ENCODE peak calls at places on chromosomes 3 and 15, in seven cellular contexts. P, C, F, A, W, M and B are unnamed samples. For H3K4me1, the result is how much of the 10 kb centered on the place peaks cover.

GRCh38 chr3:172355836-172356235 is 92.4 kb downstream of the GHSR start:
- DNase-seq in W (no peak), P (no peak), F (no peak), M (peak), C (no peak), A (peak), B (no peak)

GRCh38 chr3:56796202-56796601 is 5.5 kb downstream of the ARHGEF3 start:
- DNase-seq in M (no peak), P (no peak), W (no peak), A (peak), F (no peak), C (no peak), B (no peak)

GRCh38 chr3:169348981-169349942 is 314.2 kb downstream of the MECOM start:
- DNase-seq in W (no peak), F (no peak), M (no peak), C (no peak), P (no peak), A (peak), B (no peak)

GRCh38 chr3:174633342-174633741 is 225.8 kb upstream of the NAALADL2 start:
- DNase-seq in P (no peak), M (no peak), C (no peak), W (no peak), A (no peak), F (no peak), B (no peak)

GRCh38 chr3:177286034-177286433 is 88.8 kb upstream of the TBL1XR1 start:
- DNase-seq in P (no peak), C (no peak), A (no peak), W (no peak), M (no peak), F (no peak), B (no peak)

GRCh38 chr15:45121706-45122417 is 7.7 kb downstream of the DUOXA2 start:
- DNase-seq in F (no peak), M (peak), C (no peak), A (peak), W (no peak), P (no peak), B (no peak)

GRCh38 chr3:41159581-41160189 is 39.6 kb upstream of the CTNNB1 start:
- DNase-seq in P (no peak), A (no peak), W (no peak), F (no peak), M (no peak), C (no peak), B (no peak)

GRCh38 chr3:155995525-155996370 is 124.6 kb upstream of the KCNAB1 start:
- DNase-seq in F (no peak), A (peak), P (no peak), W (peak), M (peak), C (no peak), B (no peak)

GRCh38 chr3:102512734-102513518 is 78.1 kb downstream of the ZPLD1 start:
- DNase-seq in A (no peak), C (no peak), M (no peak), P (no peak), F (no peak), W (no peak), B (no peak)

GRCh38 chr15:88628018-88628673 is 7.0 kb downstream of the AEN start:
- DNase-seq in C (peak), M (no peak), A (no peak), F (no peak), P (no peak), W (no peak), B (no peak)

GRCh38 chr15:80159811-80160569 is 7.2 kb downstream of the FAH start:
- DNase-seq in F (no peak), C (no peak), W (no peak), A (peak), P (no peak), M (no peak), B (no peak)

GRCh38 chr15:89928421-89928820 is 15.7 kb upstream of the ARPIN start:
- DNase-seq in A (no peak), F (no peak), C (no peak), W (no peak), M (no peak), P (no peak), B (no peak)

GRCh38 chr3:55006277-55006676 is 78.4 kb upstream of the LRTM1 start:
- DNase-seq in P (no peak), W (no peak), A (peak), F (no peak), M (peak), C (no peak), B (no peak)

GRCh38 chr15:60218256-60218655 is 179.5 kb downstream of the ANXA2 start:
- DNase-seq in M (no peak), W (no peak), F (no peak), C (no peak), A (no peak), P (no peak), B (no peak)

GRCh38 chr3:194973366-194974000 is 287.8 kb downstream of the FAM43A start:
- DNase-seq in F (no peak), M (no peak), P (no peak), C (no peak), W (no peak), A (no peak), B (no peak)

GRCh38 chr3:47444103-47444502 is 31.6 kb downstream of the SCAP start:
- DNase-seq in F (no peak), A (peak), W (no peak), P (no peak), M (no peak), C (no peak), B (no peak)

GRCh38 chr3:134367869-134368750 is 6.1 kb downstream of the AMOTL2 start:
- DNase-seq in M (peak), F (no peak), W (no peak), A (no peak), P (no peak), C (peak), B (no peak)

GRCh38 chr3:65927576-65927975 is 111.1 kb downstream of the MAGI1 start:
- DNase-seq in W (no peak), F (no peak), M (no peak), C (no peak), A (peak), P (no peak), B (no peak)

GRCh38 chr3:44825264-44825925 is 36.3 kb upstream of the TMEM42 start:
- DNase-seq in M (no peak), A (peak), F (no peak), W (no peak), P (no peak), C (no peak), B (no peak)

GRCh38 chr3:34020761-34021635 is 222.6 kb downstream of the PDCD6IP start:
- DNase-seq in C (no peak), W (no peak), A (no peak), M (no peak), F (no peak), P (no peak), B (no peak)
- H3K4me1 ChIP-seq in C (under half), W (under half), A (under half), M (under half), F (under half), P (under half), B (under half)

GRCh38 chr3:37859908-37860199 is 1.8 kb upstream of the CTDSPL start:
- DNase-seq in C (no peak), A (no peak), M (no peak), W (no peak), P (no peak), F (no peak), B (no peak)

GRCh38 chr3:37862219-37862711 is 585 bp downstream of the CTDSPL start:
- DNase-seq in P (peak), W (peak), M (no peak), F (no peak), C (peak), A (peak), B (no peak)

GRCh38 chr3:37858742-37859141 is 2.9 kb upstream of the CTDSPL start:
- DNase-seq in A (no peak), W (no peak), F (no peak), C (no peak), P (no peak), M (no peak), B (no peak)

GRCh38 chr3:37861540-37862051 is at the start of gene CTDSPL:
- DNase-seq in F (no peak), P (peak), A (peak), M (no peak), C (peak), W (peak), B (no peak)

GRCh38 chr3:37859354-37859753 is 2.3 kb upstream of the CTDSPL start:
- DNase-seq in A (no peak), F (no peak), W (no peak), M (no peak), P (no peak), C (no peak), B (no peak)
- H3K27ac ChIP-seq in A (no peak), F (peak), W (no peak), M (no peak), P (peak), C (peak), B (no peak)

GRCh38 chr3:14486460-14486859 is 53.7 kb downstream of the GRIP2 start:
- DNase-seq in M (no peak), F (no peak), P (no peak), W (no peak), C (peak), A (no peak), B (no peak)

GRCh38 chr3:14483286-14483685 is 56.9 kb downstream of the GRIP2 start:
- DNase-seq in A (no peak), P (no peak), W (no peak), F (no peak), M (no peak), C (peak), B (no peak)

GRCh38 chr3:14487086-14487485 is 53.1 kb downstream of the GRIP2 start:
- DNase-seq in A (no peak), F (no peak), W (no peak), M (no peak), P (no peak), C (peak), B (no peak)

GRCh38 chr3:14485981-14486380 is 54.2 kb downstream of the GRIP2 start:
- DNase-seq in F (no peak), M (no peak), P (no peak), A (no peak), W (no peak), C (peak), B (no peak)

DNA sequence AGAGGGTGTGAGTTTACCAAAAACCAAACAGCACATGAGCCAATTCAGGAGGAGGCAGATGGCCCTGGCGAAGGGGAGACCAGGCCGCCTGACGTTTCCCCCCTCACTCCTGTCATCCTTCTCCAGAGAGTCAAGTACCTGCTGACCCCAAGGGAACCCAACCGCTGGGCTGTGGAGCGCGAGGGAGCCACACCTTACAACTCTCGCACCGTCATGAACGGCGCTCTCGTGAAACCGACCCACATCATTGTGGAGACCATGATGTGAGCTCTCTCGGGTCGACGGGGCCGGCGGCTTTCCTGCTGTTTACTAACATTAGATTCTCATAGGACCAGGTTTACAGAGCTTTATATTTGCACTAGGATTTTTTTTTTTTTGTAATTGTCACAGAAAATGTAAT is 55.4 kb downstream of the GRIP2 start:
- DNase-seq in C (peak), A (no peak), F (no peak), P (no peak), M (no peak), W (no peak), B (no peak)
- H3K4me1 ChIP-seq in C (under half), A (under half), F (under half), P (half or more), M (under half), W (under half), B (under half)

GRCh38 chr3:84444726-84445521 is 513.9 kb upstream of the CADM2 start:
- DNase-seq in C (no peak), M (no peak), P (no peak), F (no peak), A (no peak), W (no peak), B (no peak)
- H3K27ac ChIP-seq in C (no peak), M (no peak), P (no peak), F (no peak), A (no peak), W (no peak), B (no peak)

GRCh38 chr3:167116120-167116922 is 263.8 kb downstream of the ZBBX start:
- DNase-seq in C (no peak), W (no peak), A (no peak), M (no peak), F (no peak), P (peak), B (no peak)
- H3K4me1 ChIP-seq in C (under half), W (under half), A (under half), M (under half), F (under half), P (under half), B (under half)